ENCODE peak calls at places on chromosomes 13 and 19, in six cellular contexts. Z is T follicular helper cell; Q is stimulated activated naive CD4-positive, alpha-beta T cell; M is activated naive CD4-positive, alpha-beta T cell; K is astrocyte of the spinal cord; J is activated CD4-positive, CD25-positive, alpha-beta regulatory T cell. L is an unnamed sample.

GRCh38 chr13:66775196-66775595 is 454.9 kb downstream of the PCDH9 start:
- DNase-seq in Z (no peak), Q (no peak), M (no peak), K (no peak), J (no peak), L (no peak)

GRCh38 chr19:44904426-44904994 is 1.1 kb upstream of the APOE start:
- DNase-seq in Z (no peak), Q (no peak), M (no peak), K (no peak), J (no peak), L (no peak)

GRCh38 chr13:62556973-62557372 is 1141.3 kb upstream of the PCDH20 start:
- DNase-seq in Z (no peak), Q (no peak), M (no peak), K (no peak), J (no peak), L (no peak)

GRCh38 chr19:1251503-1252220 is 3.3 kb downstream of the MIDN start:
- DNase-seq in Z (peak), Q (peak), M (peak), K (peak), J (no peak), L (no peak)

GRCh38 chr19:9013988-9014387 is 3.8 kb upstream of the MUC16 start:
- DNase-seq in Z (no peak), Q (no peak), M (no peak), K (no peak), J (no peak), L (no peak)

GRCh38 chr19:13849277-13849676 is 27.7 kb upstream of the NANOS3 start:
- DNase-seq in Z (no peak), Q (no peak), M (no peak), K (no peak), J (no peak), L (no peak)

GRCh38 chr13:43085545-43085944 is 62.2 kb downstream of the DNAJC15 start:
- DNase-seq in Z (no peak), Q (no peak), M (no peak), K (peak), J (no peak), L (no peak)

GRCh38 chr13:114081761-114082681 is 50.4 kb downstream of the RASA3 start:
- DNase-seq in Z (no peak), Q (no peak), M (no peak), K (no peak), J (no peak), L (no peak)

GRCh38 chr19:40803857-40804782 is 5.1 kb downstream of the EGLN2 start:
- DNase-seq in Z (peak), Q (peak), M (no peak), K (no peak), J (no peak), L (no peak)

GRCh38 chr19:6639439-6639838 is 30.5 kb downstream of the TNFSF14 start:
- DNase-seq in Z (no peak), Q (no peak), M (no peak), K (no peak), J (no peak), L (no peak)

GRCh38 chr19:29665215-29665825 is at the start of gene PLEKHF1:
- DNase-seq in Z (peak), Q (peak), M (peak), K (peak), J (peak), L (peak)

GRCh38 chr19:58386166-58386575 is 898 bp upstream of the RPS5 start:
- DNase-seq in Z (no peak), Q (no peak), M (no peak), K (no peak), J (no peak), L (no peak)

GRCh38 chr19:14218615-14219330 is 12.8 kb upstream of the ADGRL1 start:
- DNase-seq in Z (no peak), Q (no peak), M (no peak), K (no peak), J (no peak), L (no peak)

GRCh38 chr13:50995870-50996269 is 86.3 kb downstream of the RNASEH2B start:
- DNase-seq in Z (no peak), Q (no peak), M (no peak), K (no peak), J (no peak), L (no peak)

GRCh38 chr19:13718733-13719132 is 45.6 kb upstream of the MRI1 start:
- DNase-seq in Z (no peak), Q (no peak), M (no peak), K (peak), J (no peak), L (peak)

GRCh38 chr19:55939206-55939605 is 7.1 kb upstream of the NLRP13 start:
- DNase-seq in Z (no peak), Q (no peak), M (no peak), K (no peak), J (no peak), L (no peak)

GRCh38 chr19:39679791-39680168 is 24.1 kb downstream of the LGALS16 start:
- DNase-seq in Z (no peak), Q (no peak), M (no peak), K (no peak), J (no peak), L (no peak)

GRCh38 chr19:33394006-33394722 is 20.7 kb downstream of the CEBPG start:
- DNase-seq in Z (no peak), Q (no peak), M (no peak), K (peak), J (no peak), L (no peak)

GRCh38 chr19:47447470-47448359 is 24.0 kb downstream of the SLC8A2 start:
- DNase-seq in Z (peak), Q (peak), M (no peak), K (peak), J (no peak), L (peak)